ENCODE peak calls at places on chromosomes 11 and 22, in four cellular contexts. D is PC-9, E is neuronal stem cell, K is uterus. W is an unnamed sample.

GRCh38 chr11:119347940-119348339 is 1.4 kb upstream of the MFRP start:
- DNase-seq in D (no peak), E (no peak), K (no peak), W (no peak)

GRCh38 chr11:92332986-92333385 is 108.4 kb downstream of the FAT3 start:
- DNase-seq in D (no peak), E (no peak), K (no peak), W (no peak)

GRCh38 chr11:116879789-116880402 is 42.5 kb upstream of the APOA1 start:
- DNase-seq in D (peak; percentile 65), E (peak; percentile 29), K (peak; percentile 33), W (peak; percentile 70)

GRCh38 chr11:23769214-23769613 is 727.6 kb upstream of the LUZP2 start:
- DNase-seq in D (no peak), E (no peak), K (no peak), W (no peak)

GRCh38 chr11:8608646-8609045 is 14.6 kb upstream of the STK33 start:
- DNase-seq in D (no peak), E (no peak), K (no peak), W (no peak)

GRCh38 chr11:131938321-131938751 is 567.9 kb downstream of the NTM start:
- DNase-seq in D (no peak), E (no peak), K (no peak), W (no peak)

GRCh38 chr22:37155971-37156370 is 6.3 kb upstream of the IL2RB start:
- DNase-seq in D (no peak), E (no peak), K (no peak), W (no peak)

GRCh38 chr11:70108250-70108649 is 30.1 kb downstream of the ANO1 start:
- DNase-seq in D (no peak), E (no peak), K (peak; percentile 92), W (no peak)

GRCh38 chr11:67456068-67456705 is 1.0 kb downstream of the CABP4 start:
- DNase-seq in D (no peak), E (no peak), K (no peak), W (no peak)

GRCh38 chr22:21591695-21592094 is 24.2 kb downstream of the UBE2L3 start:
- DNase-seq in D (peak; percentile 47), E (no peak), K (no peak), W (no peak)

GRCh38 chr11:116217006-116217405 is 555.8 kb downstream of the BUD13 start:
- DNase-seq in D (peak; percentile 40), E (no peak), K (no peak), W (peak; percentile 49)

GRCh38 chr11:36389811-36390210 is 93.7 kb downstream of the PRR5L start:
- DNase-seq in D (no peak), E (no peak), K (no peak), W (no peak)

GRCh38 chr11:34938621-34939020 is 22.2 kb downstream of the PDHX start:
- DNase-seq in D (no peak), E (no peak), K (no peak), W (no peak)

GRCh38 chr22:49023879-49024774 is 803.5 kb downstream of the BRD1 start:
- DNase-seq in D (no peak), E (no peak), K (no peak), W (no peak)

GRCh38 chr11:8192016-8192895 is 23.4 kb upstream of the RIC3 start:
- DNase-seq in D (no peak), E (peak; percentile 73), K (peak; percentile 29), W (peak; percentile 54)

GRCh38 chr11:44963948-44964347 is 13.3 kb upstream of the TP53I11 start:
- DNase-seq in D (no peak), E (no peak), K (no peak), W (no peak)

GRCh38 chr22:49208768-49209252 is 618.9 kb downstream of the BRD1 start:
- DNase-seq in D (no peak), E (peak; percentile 46), K (no peak), W (no peak)

GRCh38 chr11:66800720-66801428 is 42.4 kb upstream of the RCE1 start:
- DNase-seq in D (no peak), E (no peak), K (no peak), W (no peak)

GRCh38 chr22:48838376-48838775 is 989.3 kb downstream of the BRD1 start:
- DNase-seq in D (no peak), E (no peak), K (no peak), W (no peak)

GRCh38 chr11:112364962-112365481 is 104.4 kb upstream of the PLET1 start:
- DNase-seq in D (no peak), E (no peak), K (peak; percentile 79), W (no peak)

GRCh38 chr11:19816040-19816439 is 103.4 kb downstream of the NAV2 start:
- DNase-seq in D (no peak), E (no peak), K (no peak), W (no peak)

GRCh38 chr11:31809857-31810778 is 1.0 kb downstream of the PAX6 start:
- DNase-seq in D (no peak), E (no peak), K (no peak), W (peak; percentile 53)

GRCh38 chr11:131592734-131593133 is 222.3 kb downstream of the NTM start:
- DNase-seq in D (no peak), E (no peak), K (no peak), W (no peak)

GRCh38 chr22:44667829-44668189 is 34.2 kb upstream of the PRR5 start:
- DNase-seq in D (no peak), E (no peak), K (no peak), W (no peak)

GRCh38 chr11:57530215-57530595 is 349 bp downstream of the TIMM10 start:
- DNase-seq in D (no peak), E (no peak), K (no peak), W (peak; percentile 17)

GRCh38 chr11:88266919-88267318 is 70.6 kb downstream of the CTSC start:
- DNase-seq in D (no peak), E (no peak), K (no peak), W (no peak)

GRCh38 chr22:49639956-49640355 is 187.7 kb downstream of the BRD1 start:
- DNase-seq in D (no peak), E (no peak), K (no peak), W (no peak)

GRCh38 chr11:61657566-61657965 is 22.6 kb upstream of the DAGLA start:
- DNase-seq in D (peak; percentile 59), E (no peak), K (no peak), W (no peak)

GRCh38 chr11:110446594-110446993 is 16.8 kb downstream of the FDX1 start:
- DNase-seq in D (no peak), E (no peak), K (no peak), W (no peak)

GRCh38 chr11:130828741-130829140 is 87.5 kb downstream of the SNX19 start:
- DNase-seq in D (no peak), E (no peak), K (no peak), W (no peak)

GRCh38 chr11:109197656-109198055 is 224.3 kb upstream of the C11orf87 start:
- DNase-seq in D (no peak), E (no peak), K (no peak), W (no peak)

GRCh38 chr11:82012276-82012675 is 721.4 kb downstream of the FAM181B start:
- DNase-seq in D (no peak), E (no peak), K (no peak), W (no peak)

GRCh38 chr11:15201586-15201985 is 86.9 kb downstream of the INSC start:
- DNase-seq in D (no peak), E (no peak), K (no peak), W (no peak)

GRCh38 chr22:37764622-37765021 is 43.1 kb upstream of the GCAT start:
- DNase-seq in D (peak; percentile 19), E (no peak), K (peak; percentile 60), W (no peak)

GRCh38 chr11:31956310-31956709 is 134.6 kb upstream of the RCN1 start:
- DNase-seq in D (no peak), E (no peak), K (no peak), W (no peak)

GRCh38 chr22:49266561-49267519 is 560.8 kb downstream of the BRD1 start:
- DNase-seq in D (no peak), E (no peak), K (no peak), W (no peak)

GRCh38 chr11:114232400-114233070 is 63.7 kb upstream of the NNMT start:
- DNase-seq in D (no peak), E (peak; percentile 96), K (no peak), W (no peak)

GRCh38 chr11:13681470-13681869 is 13.0 kb downstream of the FAR1 start:
- DNase-seq in D (no peak), E (no peak), K (no peak), W (no peak)
- H3K4me1 ChIP-seq in D (no peaks in the 10 kb centered on the region), E (peaks cover 6% of the 10 kb centered on the region), K (no peaks in the 10 kb centered on the region), W (peaks cover 24% of the 10 kb centered on the region)

GRCh38 chr11:47220401-47220821 is 5.6 kb downstream of the DDB2 start:
- DNase-seq in D (peak; percentile 48), E (no peak), K (no peak), W (no peak)

GRCh38 chr11:47213985-47214564 is 699 bp upstream of the DDB2 start:
- DNase-seq in D (peak; percentile 85), E (peak; percentile 68), K (peak; percentile 93), W (peak; percentile 91)

GRCh38 chr11:47216141-47216798 is 1.5 kb downstream of the DDB2 start:
- DNase-seq in D (peak; percentile 94), E (no peak), K (peak; percentile 43), W (peak; percentile 54)

GRCh38 chr11:47212938-47213337 is 1.8 kb upstream of the DDB2 start:
- DNase-seq in D (peak; percentile 44), E (no peak), K (no peak), W (no peak)

DNA sequence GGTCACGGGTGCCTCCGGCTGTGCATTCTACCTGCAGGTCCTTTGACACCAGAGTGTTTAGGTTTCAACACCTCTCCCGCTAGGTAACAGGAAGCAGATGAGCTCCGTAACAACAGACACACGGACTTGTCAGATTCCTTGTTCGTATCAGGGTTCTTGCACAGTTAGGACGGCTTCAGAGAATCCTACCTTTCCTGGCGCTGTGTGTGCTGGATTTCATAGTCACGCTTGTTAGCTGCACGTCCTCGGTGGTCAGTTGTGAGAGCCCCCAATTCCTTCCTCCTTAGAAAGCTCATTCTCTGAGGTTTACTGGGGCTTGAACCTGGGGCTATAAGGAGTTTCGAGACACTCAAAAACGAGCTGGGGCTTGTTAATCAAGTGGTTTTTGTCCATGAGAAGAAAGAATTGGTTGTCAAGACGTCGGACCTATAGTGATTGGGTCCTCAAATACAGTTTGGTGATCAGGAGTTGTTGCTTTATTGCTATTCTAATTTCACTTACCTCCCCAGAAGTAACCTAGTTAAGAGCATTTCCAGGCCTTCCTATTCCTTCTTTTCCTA is 672 bp downstream of the DDB2 start:
- DNase-seq in D (peak; percentile 77), E (no peak), K (no peak), W (no peak)
- H3K4me1 ChIP-seq in D (peaks cover 42% of the 10 kb centered on the region), E (peaks cover 13% of the 10 kb centered on the region), K (no peaks in the 10 kb centered on the region), W (peaks cover 20% of the 10 kb centered on the region)

GRCh38 chr22:35567794-35568193 is 27.2 kb downstream of the RASD2 start:
- DNase-seq in D (no peak), E (no peak), K (no peak), W (peak; percentile 29)
- H3K4me1 ChIP-seq in D (peaks cover 15% of the 10 kb centered on the region), E (peaks cover 17% of the 10 kb centered on the region), K (no peaks in the 10 kb centered on the region), W (no peaks in the 10 kb centered on the region)

DNA sequence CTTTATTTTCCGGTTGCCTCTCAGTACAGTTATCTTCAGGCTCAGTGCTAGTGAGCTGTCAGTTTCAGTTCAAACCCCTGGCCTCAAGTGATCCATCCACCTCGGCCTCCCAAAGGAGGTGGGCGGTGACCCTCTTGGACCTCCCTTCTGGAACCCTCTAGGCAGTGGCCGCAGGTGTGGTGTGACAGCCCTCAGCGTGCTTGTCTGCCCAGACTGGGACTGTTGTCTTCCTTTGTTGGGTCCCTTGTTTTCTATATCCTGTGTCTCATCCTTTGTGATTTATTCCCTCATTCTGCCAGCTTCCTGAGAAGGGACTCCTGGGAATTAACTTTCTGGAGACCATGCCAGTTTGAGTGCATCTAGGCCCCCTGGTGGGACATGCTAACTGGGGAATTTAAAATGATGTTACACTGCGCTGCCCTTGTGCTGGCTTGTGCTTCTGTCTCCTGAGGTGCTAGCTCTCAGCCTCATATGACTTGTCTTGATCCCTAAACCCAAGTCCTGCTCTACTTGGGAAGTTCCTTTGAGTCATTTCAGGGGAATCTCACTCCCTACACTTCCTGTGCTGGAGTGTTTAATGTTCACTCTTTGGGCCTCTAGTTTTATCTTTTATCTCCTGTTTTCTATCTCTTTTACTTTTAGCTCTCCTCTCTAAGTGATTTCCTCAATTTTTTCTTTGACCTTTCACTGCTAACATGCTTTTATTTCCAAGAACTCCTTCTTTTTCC is 19.4 kb downstream of the MED15 start:
- DNase-seq in D (no peak), E (no peak), K (no peak), W (no peak)
- H3K4me1 ChIP-seq in D (peaks cover 46% of the 10 kb centered on the region), E (peaks cover 6% of the 10 kb centered on the region), K (peaks cover 19% of the 10 kb centered on the region), W (no peaks in the 10 kb centered on the region)